ENCODE peak calls at places on chromosomes 16 and 17, in five cellular contexts. Z is astrocyte of the spinal cord, P is RCC 7860, X is neural progenitor cell, Y is EL. D is an unnamed sample.

GRCh38 chr17:57402691-57403090 is 146.4 kb downstream of the MSI2 start:
- DNase-seq in Z (no peak), P (no peak), X (no peak), Y (no peak), D (no peak)

GRCh38 chr17:68459030-68459376 is 1.7 kb upstream of the WIPI1 start:
- DNase-seq in Z (no peak), P (no peak), X (no peak), Y (no peak), D (no peak)

GRCh38 chr17:55743103-55743679 is 7.7 kb upstream of the PCTP start:
- DNase-seq in Z (no peak), P (no peak), X (no peak), Y (peak; percentile 18), D (no peak)

GRCh38 chr17:1040216-1040600 is 43.3 kb downstream of the TIMM22 start:
- DNase-seq in Z (no peak), P (no peak), X (no peak), Y (no peak), D (no peak)

GRCh38 chr17:1638171-1638583 is 7.4 kb downstream of the SCARF1 start:
- DNase-seq in Z (no peak), P (no peak), X (peak; percentile 79), Y (no peak), D (no peak)

GRCh38 chr17:7774037-7774659 is 56.6 kb downstream of the DNAH2 start:
- DNase-seq in Z (no peak), P (peak; percentile 48), X (no peak), Y (peak; percentile 86), D (peak; percentile 16)

GRCh38 chr17:9839433-9839832 is 13.7 kb downstream of the GLP2R start:
- DNase-seq in Z (no peak), P (peak; percentile 57), X (no peak), Y (peak; percentile 57), D (no peak)

GRCh38 chr16:31528726-31529397 is 1.2 kb downstream of the AHSP start:
- DNase-seq in Z (peak; percentile 13), P (no peak), X (no peak), Y (peak; percentile 58), D (no peak)

GRCh38 chr17:750431-751037 is 1.5 kb downstream of the GEMIN4 start:
- DNase-seq in Z (no peak), P (no peak), X (no peak), Y (no peak), D (no peak)

GRCh38 chr16:4142268-4142667 is 26.0 kb upstream of the ADCY9 start:
- DNase-seq in Z (no peak), P (no peak), X (no peak), Y (no peak), D (no peak)

GRCh38 chr17:81167638-81168037 is 1.6 kb upstream of the AATK start:
- DNase-seq in Z (no peak), P (no peak), X (no peak), Y (no peak), D (no peak)

GRCh38 chr17:320809-321385 is 31.7 kb downstream of the RPH3AL start:
- DNase-seq in Z (no peak), P (no peak), X (peak; percentile 84), Y (no peak), D (no peak)

GRCh38 chr17:2893422-2893914 is 97.2 kb downstream of the RAP1GAP2 start:
- DNase-seq in Z (no peak), P (no peak), X (no peak), Y (no peak), D (no peak)

GRCh38 chr17:80008848-80009247 is 26.8 kb downstream of the TBC1D16 start:
- DNase-seq in Z (no peak), P (no peak), X (no peak), Y (no peak), D (no peak)

GRCh38 chr16:50516890-50517289 is 31.3 kb upstream of the NKD1 start:
- DNase-seq in Z (no peak), P (no peak), X (no peak), Y (no peak), D (no peak)

GRCh38 chr16:2981177-2981898 is 1.1 kb upstream of the PKMYT1 start:
- DNase-seq in Z (no peak), P (no peak), X (peak; percentile 85), Y (no peak), D (no peak)

GRCh38 chr17:74763565-74764387 is 12.4 kb downstream of the NAT9 start:
- DNase-seq in Z (no peak), P (no peak), X (peak; percentile 93), Y (no peak), D (no peak)

GRCh38 chr17:4711671-4712111 is 1.3 kb downstream of the ARRB2 start:
- DNase-seq in Z (no peak), P (no peak), X (no peak), Y (no peak), D (no peak)

GRCh38 chr17:78124081-78124835 is 4.3 kb downstream of the TMC6 start:
- DNase-seq in Z (no peak), P (no peak), X (no peak), Y (no peak), D (no peak)

GRCh38 chr17:66272699-66273390 is 29.6 kb upstream of the PRKCA start:
- DNase-seq in Z (peak; percentile 76), P (peak; percentile 94), X (no peak), Y (peak; percentile 93), D (peak; percentile 85)

GRCh38 chr16:57391708-57392107 is 12.9 kb upstream of the CCL17 start:
- DNase-seq in Z (no peak), P (no peak), X (no peak), Y (no peak), D (no peak)

GRCh38 chr16:62899737-62900136 is 863.5 kb upstream of the CDH8 start:
- DNase-seq in Z (no peak), P (no peak), X (no peak), Y (no peak), D (no peak)

GRCh38 chr17:17048106-17048505 is 5.8 kb downstream of the MPRIP start:
- DNase-seq in Z (no peak), P (no peak), X (no peak), Y (no peak), D (no peak)

GRCh38 chr17:68613739-68614298 is 12.7 kb upstream of the FAM20A start:
- DNase-seq in Z (peak; percentile 5), P (no peak), X (peak; percentile 83), Y (peak; percentile 63), D (peak; percentile 38)

GRCh38 chr17:52477824-52478614 is 319.5 kb upstream of the CA10 start:
- DNase-seq in Z (no peak), P (no peak), X (no peak), Y (no peak), D (no peak)

GRCh38 chr17:38557836-38558750 is 47.7 kb downstream of the SRCIN1 start:
- DNase-seq in Z (peak; percentile 85), P (peak; percentile 86), X (peak; percentile 98), Y (peak; percentile 96), D (peak; percentile 86)

GRCh38 chr16:79895053-79895916 is 294.7 kb upstream of the MAF start:
- DNase-seq in Z (no peak), P (no peak), X (no peak), Y (no peak), D (no peak)

GRCh38 chr17:42342242-42343008 is 45.8 kb downstream of the STAT3 start:
- DNase-seq in Z (peak; percentile 79), P (peak; percentile 26), X (no peak), Y (peak; percentile 90), D (peak; percentile 85)

GRCh38 chr17:76500074-76500744 is 1.0 kb downstream of the RHBDF2 start:
- DNase-seq in Z (no peak), P (no peak), X (peak; percentile 56), Y (no peak), D (no peak)

GRCh38 chr17:80308672-80309517 is 48.2 kb downstream of the RNF213 start:
- DNase-seq in Z (no peak), P (no peak), X (no peak), Y (no peak), D (no peak)

GRCh38 chr17:61325382-61326073 is 74.1 kb upstream of the TBX2 start:
- DNase-seq in Z (no peak), P (peak; percentile 61), X (no peak), Y (peak; percentile 75), D (peak; percentile 68)